ENCODE peak calls at places on chromosomes 2 and 18, in four cellular contexts. A, O, U and J are unnamed samples. For H3K4me1, the result is how much of the 10 kb centered on the place peaks cover.

GRCh38 chr2:168295051-168295450 is 47.7 kb upstream of the STK39 start:
- DNase-seq in A (no peak), O (no peak), U (no peak), J (no peak)

GRCh38 chr18:62682396-62682795 is 32.9 kb upstream of the PHLPP1 start:
- DNase-seq in A (no peak), O (no peak), U (no peak), J (no peak)

GRCh38 chr18:43531438-43531837 is 254.1 kb upstream of the SYT4 start:
- DNase-seq in A (no peak), O (no peak), U (no peak), J (no peak)

GRCh38 chr2:3536682-3537632 is 17.6 kb upstream of the ADI1 start:
- DNase-seq in A (peak), O (peak), U (no peak), J (no peak)

GRCh38 chr18:23617412-23618009 is 31.2 kb upstream of the NPC1 start:
- DNase-seq in A (no peak), O (no peak), U (no peak), J (no peak)

GRCh38 chr2:43344911-43345373 is 118.5 kb upstream of the ZFP36L2 start:
- DNase-seq in A (no peak), O (no peak), U (no peak), J (no peak)

GRCh38 chr2:232342635-232343565 is 35.7 kb upstream of the ALPP start:
- DNase-seq in A (no peak), O (no peak), U (no peak), J (peak)

GRCh38 chr18:32373995-32374394 is 96.7 kb downstream of the GAREM1 start:
- DNase-seq in A (peak), O (no peak), U (no peak), J (no peak)

GRCh38 chr2:69975853-69976462 is 14.5 kb upstream of the ASPRV1 start:
- DNase-seq in A (no peak), O (no peak), U (no peak), J (peak)

GRCh38 chr2:190755796-190756415 is 107.0 kb downstream of the NAB1 start:
- DNase-seq in A (no peak), O (no peak), U (no peak), J (no peak)

GRCh38 chr2:24492283-24493272 is 1.5 kb downstream of the NCOA1 start:
- DNase-seq in A (no peak), O (no peak), U (no peak), J (no peak)

GRCh38 chr2:233434666-233435375 is 80.5 kb downstream of the DGKD start:
- DNase-seq in A (no peak), O (peak), U (no peak), J (no peak)

GRCh38 chr18:55100817-55101457 is 141.7 kb upstream of the CCDC68 start:
- DNase-seq in A (peak), O (no peak), U (no peak), J (no peak)

GRCh38 chr18:42893991-42894390 is 221.5 kb downstream of the RIT2 start:
- DNase-seq in A (no peak), O (no peak), U (no peak), J (no peak)

GRCh38 chr18:63292844-63293683 is 26.5 kb downstream of the BCL2 start:
- DNase-seq in A (no peak), O (no peak), U (peak), J (peak)

GRCh38 chr2:6911721-6912120 is 5.5 kb upstream of the RNF144A start:
- DNase-seq in A (no peak), O (no peak), U (no peak), J (no peak)

GRCh38 chr2:45946023-45946422 is 294.5 kb downstream of the PRKCE start:
- DNase-seq in A (peak), O (no peak), U (no peak), J (no peak)

GRCh38 chr2:192314800-192315481 is 120.2 kb upstream of the TMEFF2 start:
- DNase-seq in A (no peak), O (no peak), U (no peak), J (peak)

GRCh38 chr2:224173210-224173609 is 134.1 kb upstream of the SERPINE2 start:
- DNase-seq in A (no peak), O (no peak), U (no peak), J (no peak)

GRCh38 chr2:147634801-147635200 is 210.0 kb upstream of the ACVR2A start:
- DNase-seq in A (no peak), O (no peak), U (no peak), J (no peak)

GRCh38 chr2:165474621-165475269 is 5.2 kb downstream of the CSRNP3 start:
- DNase-seq in A (no peak), O (no peak), U (no peak), J (no peak)

GRCh38 chr2:236124182-236124581 is 44.0 kb downstream of the GBX2 start:
- DNase-seq in A (no peak), O (no peak), U (no peak), J (no peak)

GRCh38 chr2:54103454-54104314 is 11.7 kb upstream of the ACYP2 start:
- DNase-seq in A (peak), O (peak), U (peak), J (peak)

GRCh38 chr2:226730487-226730886 is 69.1 kb downstream of the IRS1 start:
- DNase-seq in A (peak), O (peak), U (no peak), J (no peak)

DNA sequence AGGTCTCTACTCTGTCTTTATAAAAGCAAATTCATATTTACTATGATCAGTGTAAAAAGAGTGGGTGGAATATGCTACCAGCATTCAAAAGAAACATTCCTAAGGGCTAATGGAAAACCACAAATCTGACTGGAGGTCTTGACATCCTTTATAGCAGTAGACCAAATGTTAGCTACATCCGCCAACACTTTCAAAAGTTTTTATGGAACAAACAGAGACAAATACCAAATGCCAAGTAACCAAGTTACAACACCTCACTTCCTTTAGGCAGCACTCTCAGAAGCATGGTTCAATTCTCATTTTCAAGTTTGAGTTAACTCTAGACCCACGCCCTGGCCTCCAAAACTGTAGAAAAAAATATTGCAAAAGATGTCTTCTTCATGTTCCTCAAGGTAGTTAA is 78.3 kb upstream of the SETBP1 start:
- DNase-seq in A (no peak), O (no peak), U (no peak), J (no peak)
- H3K27ac ChIP-seq in A (no peak), O (no peak), U (no peak), J (no peak)

DNA sequence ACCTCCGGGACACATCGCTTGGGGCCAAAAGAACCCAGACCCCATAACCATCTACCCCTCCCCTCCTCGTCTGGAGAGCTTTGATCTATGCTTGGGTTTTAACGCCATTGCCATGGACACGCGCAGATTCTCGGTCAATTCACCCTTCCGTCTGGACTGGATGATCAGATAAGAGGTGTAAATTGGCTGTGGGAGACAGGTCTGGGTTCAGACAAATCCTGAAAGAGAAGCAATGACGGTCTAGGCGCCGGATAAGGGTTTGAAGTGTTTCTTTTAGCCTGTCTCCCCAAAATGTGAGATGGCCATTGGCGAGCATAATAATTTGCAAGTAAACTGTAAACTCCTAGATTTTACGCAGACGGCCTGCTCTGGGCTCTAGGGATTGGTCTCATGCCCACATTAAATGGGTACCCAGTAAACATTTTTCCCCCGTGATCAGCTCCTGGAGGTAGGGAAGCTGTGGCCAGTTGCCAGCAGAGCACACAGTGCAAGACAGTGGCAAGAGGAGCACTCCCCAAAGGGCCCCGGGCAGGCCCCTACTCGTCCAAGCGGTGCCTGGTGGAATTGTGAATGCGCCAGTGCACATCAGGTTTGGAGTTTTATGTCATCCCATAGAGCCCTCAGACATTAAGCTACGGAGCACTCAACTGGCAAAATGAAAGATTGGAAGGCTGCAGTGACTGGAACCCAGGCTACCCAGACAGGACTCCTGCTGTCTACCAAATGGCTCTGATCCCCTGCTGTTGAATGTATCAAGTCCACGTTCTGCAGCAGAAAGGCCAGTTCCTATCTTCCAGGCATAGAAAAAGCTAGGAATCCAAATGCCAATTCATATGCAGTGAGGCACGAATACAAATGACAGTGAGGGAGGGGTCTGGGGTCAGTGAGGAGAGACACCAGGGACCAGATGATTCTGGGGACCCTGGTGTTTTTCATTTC is 5.0 kb downstream of the NRP2 start:
- DNase-seq in A (no peak), O (no peak), U (no peak), J (no peak)
- H3K4me1 ChIP-seq in A (under half), O (under half), U (under half), J (under half)

GRCh38 chr2:110124038-110124825 is 8.6 kb upstream of the MALL start:
- DNase-seq in A (no peak), O (no peak), U (no peak), J (no peak)

GRCh38 chr2:110121592-110121991 is 6.0 kb upstream of the MALL start:
- DNase-seq in A (no peak), O (no peak), U (no peak), J (no peak)

GRCh38 chr2:110125292-110125691 is 9.7 kb upstream of the MALL start:
- DNase-seq in A (no peak), O (no peak), U (no peak), J (no peak)

GRCh38 chr2:110126926-110127325 is 11.3 kb upstream of the MALL start:
- DNase-seq in A (no peak), O (no peak), U (no peak), J (no peak)

DNA sequence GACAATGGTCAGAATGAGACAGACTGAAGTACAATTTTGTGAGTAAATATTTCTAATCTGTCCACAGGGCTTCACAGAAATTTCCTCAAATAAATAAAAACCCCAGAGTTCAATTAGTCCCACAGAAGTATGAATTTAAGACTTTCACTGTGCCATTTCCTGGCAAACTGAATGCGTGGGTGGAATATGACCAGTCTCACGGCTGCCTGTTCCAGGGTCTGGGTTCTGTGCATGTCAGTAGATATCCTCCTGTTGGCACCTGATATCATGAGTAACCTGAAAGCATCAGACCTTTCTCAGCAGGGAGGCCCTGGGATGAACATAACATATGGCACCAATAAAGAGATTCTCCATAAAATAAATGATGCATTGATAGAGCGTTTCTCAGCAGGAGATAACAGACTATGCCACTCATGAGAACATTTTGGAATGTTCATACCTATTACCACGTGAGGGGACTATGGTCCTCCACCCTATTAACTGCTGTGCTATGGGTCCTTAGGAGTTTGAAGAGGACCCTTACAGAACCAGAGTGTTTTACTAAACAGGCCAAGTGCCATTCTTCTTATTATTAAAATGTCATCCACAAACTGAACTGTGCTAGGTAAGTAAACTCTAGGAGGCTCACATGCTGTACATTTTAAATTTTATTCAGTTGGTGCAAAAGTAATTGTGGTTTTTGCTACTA is 10.6 kb upstream of the MALL start:
- DNase-seq in A (no peak), O (no peak), U (no peak), J (no peak)
- H3K27ac ChIP-seq in A (no peak), O (no peak), U (no peak), J (no peak)

GRCh38 chr18:77054606-77055428 is 77.8 kb downstream of the MBP start:
- DNase-seq in A (no peak), O (peak), U (peak), J (peak)

GRCh38 chr18:77052656-77053309 is 79.8 kb downstream of the MBP start:
- DNase-seq in A (no peak), O (no peak), U (peak), J (peak)

GRCh38 chr18:77055429-77056310 is 76.9 kb downstream of the MBP start:
- DNase-seq in A (no peak), O (no peak), U (peak), J (peak)

GRCh38 chr18:77053616-77054287 is 78.8 kb downstream of the MBP start:
- DNase-seq in A (no peak), O (no peak), U (peak), J (no peak)

DNA sequence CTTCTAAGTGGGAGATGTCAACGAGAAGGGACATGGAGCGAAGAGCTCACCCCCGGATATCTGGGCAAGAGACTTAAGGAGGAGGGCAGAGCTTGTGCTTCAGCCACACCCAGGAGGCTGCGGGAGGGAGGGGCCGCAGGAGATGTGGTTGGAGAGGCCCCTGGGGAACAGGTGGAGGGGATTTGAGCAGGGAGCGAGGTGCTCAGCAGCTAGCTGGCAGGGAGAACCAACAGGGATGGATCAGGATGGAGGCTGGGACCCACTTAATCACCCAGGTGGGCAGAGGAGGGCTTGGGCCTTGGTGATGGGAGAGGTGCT is 78.3 kb downstream of the MBP start:
- DNase-seq in A (no peak), O (no peak), U (peak), J (no peak)
- H3K4me1 ChIP-seq in A (under half), O (under half), U (half or more), J (half or more)

GRCh38 chr2:113985554-113986397 is 95.9 kb downstream of the ACTR3 start:
- DNase-seq in A (no peak), O (no peak), U (no peak), J (no peak)
- H3K27ac ChIP-seq in A (no peak), O (no peak), U (no peak), J (no peak)

GRCh38 chr18:76467371-76468190 is 27.5 kb downstream of the ZNF516 start:
- DNase-seq in A (no peak), O (no peak), U (no peak), J (no peak)
- H3K4me1 ChIP-seq in A (under half), O (under half), U (under half), J (half or more)

GRCh38 chr2:84857566-84857965 is 23.3 kb downstream of the TRABD2A start:
- DNase-seq in A (no peak), O (no peak), U (no peak), J (no peak)

GRCh38 chr2:84854835-84855234 is 26.0 kb downstream of the TRABD2A start:
- DNase-seq in A (no peak), O (no peak), U (no peak), J (no peak)

GRCh38 chr2:84856785-84857184 is 24.1 kb downstream of the TRABD2A start:
- DNase-seq in A (no peak), O (no peak), U (peak), J (no peak)

GRCh38 chr2:84858123-84858522 is 22.8 kb downstream of the TRABD2A start:
- DNase-seq in A (no peak), O (no peak), U (peak), J (no peak)

DNA sequence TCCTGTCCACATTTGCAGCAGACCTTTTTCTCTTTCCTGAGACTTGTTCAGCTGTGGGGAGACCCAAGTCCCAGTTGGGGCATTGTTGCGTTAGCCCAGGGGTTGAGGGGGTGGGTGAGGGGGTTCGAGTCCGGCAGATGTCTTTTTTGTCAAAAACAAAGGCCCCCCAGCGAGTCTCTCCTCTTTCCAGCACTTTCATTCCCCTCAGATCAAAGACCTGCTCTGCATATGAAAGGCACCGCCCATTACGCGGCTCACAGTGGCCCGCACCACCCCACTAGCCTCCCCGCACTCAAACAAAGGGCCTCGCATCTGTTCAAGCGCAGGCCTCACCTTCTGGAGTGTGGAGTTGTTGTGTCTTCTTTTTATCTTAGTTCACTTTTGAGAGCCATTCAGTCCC is 25.2 kb downstream of the TRABD2A start:
- DNase-seq in A (no peak), O (peak), U (no peak), J (no peak)
- H3K27ac ChIP-seq in A (no peak), O (no peak), U (no peak), J (no peak)

GRCh38 chr2:241937297-241937696 is 67.8 kb downstream of the RTP5 start:
- DNase-seq in A (no peak), O (no peak), U (no peak), J (no peak)
- H3K4me1 ChIP-seq in A (under half), O (under half), U (under half), J (under half)

GRCh38 chr2:1429895-1430294 is 16.6 kb downstream of the TPO start:
- DNase-seq in A (no peak), O (no peak), U (no peak), J (no peak)
- H3K27ac ChIP-seq in A (no peak), O (no peak), U (no peak), J (no peak)

DNA sequence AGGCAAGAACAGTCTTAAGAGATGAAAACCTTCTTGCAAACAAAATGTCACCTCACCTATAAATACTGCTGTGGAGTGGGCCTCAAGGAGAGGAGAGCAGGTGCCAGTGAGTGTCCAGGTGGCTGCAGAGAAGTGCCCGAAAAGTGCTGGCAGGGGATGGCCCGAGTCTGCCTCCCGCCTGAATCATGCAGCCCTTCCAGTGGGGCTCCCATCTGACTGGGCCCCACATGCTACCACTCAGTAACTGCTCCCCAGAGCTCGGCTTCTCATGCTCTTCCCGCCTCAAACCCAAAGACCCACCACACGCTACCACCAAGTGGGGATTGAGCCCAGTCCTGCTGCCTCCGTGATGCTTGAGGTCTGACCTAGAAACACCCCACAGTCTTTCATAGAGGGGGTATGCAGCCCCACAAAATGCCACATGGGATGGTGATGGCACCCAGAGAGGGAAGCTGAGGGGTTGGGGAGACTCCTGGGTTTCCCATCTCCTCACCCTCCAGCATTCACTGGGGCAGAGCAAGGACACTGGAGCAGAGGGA is 7.4 kb downstream of the HS6ST1 start:
- DNase-seq in A (no peak), O (no peak), U (no peak), J (no peak)
- H3K4me1 ChIP-seq in A (under half), O (under half), U (under half), J (under half)